ENCODE peak calls at places on chromosome 18, in nine cellular contexts. C is sigmoid colon, Y is IMR-90, K is Peyer's patch, D is GM12891, H is ovary, M is uterus, A is tibial nerve, S is NB4. E is an unnamed sample.

GRCh38 chr18:48994044-48994651 is 43.4 kb upstream of the SMAD7 start:
- DNase-seq in C (no peak), Y (peak; percentile 83), K (no peak), D (no peak), H (no peak), M (peak; percentile 76), A (no peak), S (no peak), E (peak; percentile 55)

GRCh38 chr18:43078485-43079092 is 36.9 kb downstream of the RIT2 start:
- DNase-seq in C (no peak), Y (no peak), K (no peak), D (no peak), H (no peak), M (no peak), A (no peak), S (no peak), E (no peak)

GRCh38 chr18:6752200-6752873 is 22.8 kb downstream of the ARHGAP28 start:
- DNase-seq in C (no peak), Y (peak; percentile 86), K (no peak), D (no peak), H (no peak), M (no peak), A (no peak), S (no peak), E (no peak)

GRCh38 chr18:5842653-5843052 is 52.7 kb downstream of the TMEM200C start:
- DNase-seq in C (no peak), Y (no peak), K (no peak), D (no peak), H (no peak), M (no peak), A (no peak), S (no peak), E (no peak)

GRCh38 chr18:995641-996040 is 91.0 kb downstream of the ADCYAP1 start:
- DNase-seq in C (no peak), Y (peak; percentile 7), K (no peak), D (no peak), H (no peak), M (no peak), A (no peak), S (no peak), E (no peak)

GRCh38 chr18:1421502-1421901 is 516.8 kb downstream of the ADCYAP1 start:
- DNase-seq in C (no peak), Y (no peak), K (no peak), D (no peak), H (no peak), M (no peak), A (no peak), S (no peak), E (no peak)

GRCh38 chr18:43277164-43277600 is at the start of gene SYT4:
- DNase-seq in C (no peak), Y (peak; percentile 7), K (no peak), D (no peak), H (peak; percentile 46), M (peak; percentile 15), A (peak; percentile 24), S (peak; percentile 1), E (peak; percentile 68)

GRCh38 chr18:78726326-78727056 is 253.1 kb upstream of the SALL3 start:
- DNase-seq in C (peak; percentile 33), Y (no peak), K (no peak), D (no peak), H (no peak), M (no peak), A (no peak), S (no peak), E (no peak)

GRCh38 chr18:3262234-3263171 is 570 bp downstream of the MYL12B start:
- DNase-seq in C (no peak), Y (no peak), K (no peak), D (no peak), H (peak; percentile 56), M (no peak), A (no peak), S (peak; percentile 38), E (no peak)

GRCh38 chr18:58996131-58996632 is 131.5 kb downstream of the ZNF532 start:
- DNase-seq in C (no peak), Y (peak; percentile 91), K (no peak), D (no peak), H (no peak), M (no peak), A (no peak), S (no peak), E (no peak)

GRCh38 chr18:37254256-37254880 is 311.2 kb downstream of the CELF4 start:
- DNase-seq in C (no peak), Y (no peak), K (peak; percentile 37), D (no peak), H (no peak), M (no peak), A (no peak), S (no peak), E (peak; percentile 57)

GRCh38 chr18:8608795-8609673 is at the start of gene RAB12:
- DNase-seq in C (peak; percentile 94), Y (peak; percentile 83), K (peak; percentile 88), D (peak; percentile 66), H (peak; percentile 93), M (peak; percentile 85), A (peak; percentile 72), S (peak; percentile 88), E (peak; percentile 89)

GRCh38 chr18:8611916-8612576 is 2.8 kb downstream of the RAB12 start:
- DNase-seq in C (no peak), Y (no peak), K (no peak), D (no peak), H (no peak), M (no peak), A (no peak), S (no peak), E (no peak)

GRCh38 chr18:8610442-8610801 is 1.2 kb downstream of the RAB12 start:
- DNase-seq in C (no peak), Y (peak; percentile 19), K (no peak), D (no peak), H (no peak), M (no peak), A (no peak), S (peak; percentile 40), E (peak; percentile 17)

GRCh38 chr18:8607776-8608682 is 1.2 kb upstream of the RAB12 start:
- DNase-seq in C (no peak), Y (peak; percentile 45), K (no peak), D (no peak), H (peak; percentile 54), M (no peak), A (no peak), S (no peak), E (peak; percentile 53)

DNA sequence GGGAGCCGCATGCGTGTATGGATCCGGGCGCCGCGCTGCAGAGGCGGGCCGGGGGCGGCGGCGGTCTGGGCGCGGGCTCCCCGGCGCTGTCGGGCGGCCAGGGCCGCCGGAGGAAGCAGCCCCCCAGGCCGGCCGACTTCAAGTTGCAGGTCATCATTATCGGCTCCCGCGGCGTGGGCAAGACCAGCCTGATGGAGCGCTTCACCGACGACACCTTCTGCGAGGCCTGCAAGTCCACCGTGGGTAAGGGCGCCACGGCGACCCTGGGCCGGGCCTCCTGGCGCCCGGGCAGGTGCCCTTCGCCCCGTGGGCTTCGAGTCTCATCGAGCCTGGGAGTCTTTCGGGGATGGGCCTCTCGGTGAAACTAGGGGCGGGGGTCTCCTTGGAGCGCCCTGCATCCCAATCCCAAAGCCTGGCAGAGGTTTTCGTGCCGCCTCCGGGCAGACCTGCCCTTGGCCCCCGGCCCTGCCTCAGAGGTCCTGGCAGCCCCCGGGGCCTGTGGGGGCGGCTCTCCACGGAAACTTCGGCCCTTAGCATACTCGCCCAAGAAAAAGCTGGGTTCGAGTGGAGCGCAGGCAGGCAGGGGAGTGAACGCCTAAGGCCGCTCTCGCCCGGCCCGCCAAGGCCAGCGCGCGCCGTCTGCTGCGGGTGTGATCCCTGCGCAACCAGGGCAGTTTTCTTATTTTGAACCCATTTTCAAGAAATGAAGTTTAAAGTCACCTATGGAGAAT is 639 bp downstream of the RAB12 start:
- DNase-seq in C (peak; percentile 71), Y (no peak), K (peak; percentile 55), D (no peak), H (peak; percentile 57), M (peak; percentile 20), A (no peak), S (peak; percentile 54), E (peak; percentile 13)
- TF ChIP-seq POLR2A in C (no peak), Y (no peak), K (no peak), D (no peak), H (no peak), M (no peak), A (no peak), S (no peak), E (no peak)

DNA sequence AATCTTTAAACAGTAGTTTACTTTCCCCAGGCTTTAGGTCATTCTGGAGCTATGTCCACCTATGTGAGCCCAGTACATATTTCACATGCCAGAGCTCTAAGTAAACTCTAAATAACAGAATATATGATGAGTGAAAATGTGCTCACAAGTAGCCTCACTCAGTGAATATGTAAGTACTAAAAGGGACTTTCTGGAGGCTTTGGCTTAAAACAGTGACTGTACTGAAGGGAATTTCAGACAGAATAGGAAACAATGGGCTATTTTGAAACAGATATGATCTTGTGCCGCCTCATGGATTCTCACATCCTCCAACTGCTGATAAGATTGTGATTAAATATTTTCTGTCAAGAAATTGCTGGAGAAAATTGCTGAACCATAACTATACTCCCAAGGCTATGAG is 747.9 kb downstream of the SOCS6 start:
- DNase-seq in C (no peak), Y (peak; percentile 59), K (no peak), D (no peak), H (no peak), M (no peak), A (no peak), S (no peak), E (no peak)
- TF ChIP-seq POLR2A in C (no peak), Y (no peak), K (no peak), D (no peak), H (no peak), M (no peak), A (no peak), S (no peak), E (no peak)

DNA sequence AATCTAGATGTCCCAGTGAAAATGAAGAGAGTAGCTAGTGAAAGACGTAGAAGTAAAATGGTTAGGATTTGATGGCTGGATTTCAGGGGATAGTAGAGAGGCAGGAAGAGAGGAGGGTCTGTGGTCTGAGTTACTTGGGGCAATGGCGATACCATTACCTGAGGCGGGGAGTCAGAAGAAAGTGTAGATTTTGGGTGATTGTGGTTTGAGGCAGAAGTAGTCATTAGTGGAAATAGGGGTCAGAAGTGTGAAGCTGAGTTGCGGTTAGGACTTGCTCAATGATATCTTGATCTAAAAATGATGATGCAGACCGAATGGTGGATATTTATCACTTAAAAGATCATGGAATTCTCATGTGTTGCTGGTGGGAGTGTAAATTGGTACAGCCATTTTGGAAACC is 41.0 kb downstream of the CEP192 start:
- DNase-seq in C (no peak), Y (no peak), K (no peak), D (no peak), H (no peak), M (no peak), A (no peak), S (no peak), E (no peak)
- TF ChIP-seq POLR2A in C (no peak), Y (no peak), K (no peak), D (no peak), H (no peak), M (no peak), A (no peak), S (no peak), E (no peak)

DNA sequence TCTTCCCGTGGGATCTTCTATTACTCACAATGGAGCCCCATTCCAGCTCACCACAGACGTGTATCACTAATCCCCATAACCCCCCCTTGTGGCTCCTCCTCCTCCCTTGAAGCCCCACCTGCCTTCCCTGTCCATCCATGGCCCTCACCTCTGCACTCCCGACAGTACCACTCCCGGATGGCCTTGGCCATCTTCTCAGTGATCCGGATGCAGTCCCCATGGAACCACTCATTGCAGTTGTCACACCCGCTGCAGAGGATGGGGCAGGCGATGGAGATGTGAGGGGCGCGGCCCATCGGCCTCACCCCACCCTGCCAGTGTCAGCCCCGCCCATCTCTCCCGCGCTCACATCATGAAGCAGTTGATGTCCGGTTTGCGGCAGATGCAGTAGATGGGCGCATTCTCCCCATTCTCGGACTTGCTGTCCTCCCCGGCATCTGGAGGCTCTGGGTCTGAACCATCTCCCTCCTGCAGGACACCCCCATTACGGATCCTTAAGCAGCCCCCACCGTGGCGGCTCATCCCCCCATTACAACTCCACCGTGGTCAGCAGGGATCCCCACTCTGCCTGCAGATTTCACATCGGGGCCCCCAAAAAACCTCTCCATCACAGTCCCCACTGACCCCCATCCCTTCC is 983 bp downstream of the CXXC1 start:
- DNase-seq in C (peak; percentile 64), Y (peak; percentile 29), K (peak; percentile 68), D (no peak), H (peak; percentile 55), M (no peak), A (peak; percentile 21), S (no peak), E (no peak)
- TF ChIP-seq POLR2A in C (no peak), Y (no peak), K (no peak), D (no peak), H (no peak), M (no peak), A (no peak), S (no peak), E (no peak)

E was measured in thyroid gland.